ENCODE peak calls at places on chromosomes 1 and 21, in ten cellular contexts. F is naive thymus-derived CD8-positive, alpha-beta T cell; T is EL; D is WTC11; U is T-helper 9 cell; P is germinal center; G is SK-N-SH; L is kidney glomerular epithelial cell; I is amygdala; Z is glutamatergic neuron. O is an unnamed sample.

GRCh38 chr1:202023033-202023433 is 12.6 kb downstream of the ELF3 start:
- DNase-seq in P (no peak), I (no peak), G (no peak), T (no peak), Z (no peak), D (no peak), L (no peak), U (no peak), F (no peak), O (no peak)

GRCh38 chr1:181081399-181081798 is 7.1 kb upstream of the IER5 start:
- DNase-seq in D (no peak), P (no peak), U (no peak), Z (no peak), L (no peak), F (no peak), G (no peak), T (no peak), I (no peak), O (no peak)

GRCh38 chr1:193013005-193013404 is 46.2 kb downstream of the UCHL5 start:
- DNase-seq in P (no peak), D (no peak), I (no peak), Z (no peak), U (no peak), T (peak), F (no peak), L (no peak), G (no peak), O (no peak)

GRCh38 chr1:3251810-3252429 is 182.9 kb downstream of the PRDM16 start:
- DNase-seq in T (no peak), P (no peak), I (no peak), L (no peak), Z (no peak), U (no peak), D (no peak), G (no peak), F (no peak), O (no peak)

GRCh38 chr1:205355054-205355453 is 1.7 kb downstream of the KLHDC8A start:
- DNase-seq in U (no peak), I (no peak), Z (no peak), L (no peak), F (no peak), D (no peak), T (peak), G (no peak), P (no peak), O (no peak)

GRCh38 chr1:19310720-19311502 is 1.0 kb downstream of the AKR7A2 start:
- DNase-seq in Z (no peak), D (no peak), F (peak), L (no peak), T (peak), P (no peak), U (no peak), I (no peak), G (peak), O (no peak)

GRCh38 chr1:32274646-32275340 is 17.1 kb upstream of the HDAC1 start:
- DNase-seq in F (no peak), I (no peak), U (no peak), P (no peak), T (no peak), L (no peak), D (peak), Z (no peak), G (no peak), O (no peak)

GRCh38 chr1:204166237-204166636 is at the start of gene REN:
- DNase-seq in Z (no peak), T (no peak), U (no peak), F (no peak), D (no peak), P (no peak), G (no peak), I (no peak), L (no peak), O (no peak)

GRCh38 chr1:230077436-230078221 is 10.6 kb downstream of the GALNT2 start:
- DNase-seq in D (no peak), I (no peak), Z (no peak), U (no peak), F (no peak), P (no peak), T (peak), G (no peak), L (no peak), O (no peak)

GRCh38 chr1:8161546-8162110 is 135.5 kb upstream of the ERRFI1 start:
- DNase-seq in T (no peak), D (no peak), P (no peak), U (no peak), Z (no peak), I (no peak), G (no peak), F (no peak), L (no peak), O (no peak)

GRCh38 chr1:12456979-12457378 is 161.0 kb downstream of the DHRS3 start:
- DNase-seq in P (no peak), G (no peak), T (peak), U (no peak), I (no peak), Z (no peak), L (peak), D (no peak), F (no peak), O (no peak)

GRCh38 chr1:168958562-168959289 is 147.8 kb upstream of the ATP1B1 start:
- DNase-seq in P (no peak), T (no peak), G (no peak), D (no peak), U (no peak), I (no peak), Z (no peak), L (no peak), F (no peak), O (no peak)

GRCh38 chr1:51189421-51190073 is 46.5 kb upstream of the RNF11 start:
- DNase-seq in T (peak), P (peak), Z (no peak), G (peak), F (no peak), L (peak), U (peak), D (peak), I (no peak), O (no peak)

GRCh38 chr1:203600782-203601513 is 25.7 kb upstream of the ATP2B4 start:
- DNase-seq in T (no peak), Z (no peak), I (no peak), D (no peak), U (no peak), P (no peak), F (no peak), G (no peak), L (no peak), O (no peak)

GRCh38 chr1:213606252-213606820 is 381.4 kb upstream of the PROX1 start:
- DNase-seq in P (no peak), D (no peak), Z (no peak), F (no peak), G (no peak), T (no peak), U (no peak), I (no peak), L (no peak), O (no peak)

GRCh38 chr1:92957020-92957734 is 4.1 kb downstream of the DIPK1A start:
- DNase-seq in L (no peak), T (no peak), G (no peak), D (no peak), Z (no peak), U (no peak), P (no peak), F (no peak), I (no peak), O (no peak)

GRCh38 chr21:37829447-37829846 is 86.8 kb downstream of the KCNJ6 start:
- DNase-seq in G (no peak), U (no peak), I (no peak), F (no peak), P (no peak), D (no peak), T (peak), Z (no peak), L (peak), O (no peak)

GRCh38 chr1:214123061-214123784 is 135.4 kb downstream of the PROX1 start:
- DNase-seq in F (no peak), P (peak), L (peak), U (no peak), T (peak), Z (peak), G (peak), I (no peak), D (peak), O (no peak)

GRCh38 chr21:21973806-21974205 is 975.6 kb downstream of the NCAM2 start:
- DNase-seq in I (no peak), G (no peak), T (peak), D (peak), L (no peak), U (no peak), P (no peak), F (no peak), Z (no peak), O (no peak)

GRCh38 chr1:58047265-58047858 is 499.2 kb downstream of the OMA1 start:
- DNase-seq in G (peak), F (no peak), U (peak), L (no peak), I (no peak), D (peak), P (peak), T (peak), Z (peak), O (no peak)

GRCh38 chr1:156664046-156664948 is 12.9 kb downstream of the NES start:
- DNase-seq in G (no peak), D (no peak), I (no peak), P (no peak), U (no peak), F (no peak), L (no peak), Z (peak), T (peak), O (no peak)

GRCh38 chr21:29299906-29300546 is 1.3 kb downstream of the BACH1 start:
- DNase-seq in D (no peak), P (peak), U (no peak), G (peak), Z (no peak), I (no peak), F (peak), L (peak), T (peak), O (peak)

GRCh38 chr1:246155923-246156322 is 351.2 kb downstream of the SMYD3 start:
- DNase-seq in I (no peak), F (no peak), P (no peak), L (no peak), T (peak), G (no peak), U (no peak), D (no peak), Z (no peak), O (no peak)

GRCh38 chr1:232271991-232272589 is 357.8 kb downstream of the SIPA1L2 start:
- DNase-seq in U (no peak), P (no peak), T (peak), L (no peak), Z (peak), G (no peak), I (no peak), F (no peak), D (no peak), O (no peak)

GRCh38 chr1:23167353-23168078 is 1.1 kb downstream of the LUZP1 start:
- DNase-seq in F (no peak), U (peak), P (peak), Z (peak), I (no peak), T (peak), G (peak), D (peak), L (no peak), O (peak)

GRCh38 chr1:156592158-156592909 is 758 bp downstream of the NAXE start:
- DNase-seq in U (no peak), L (no peak), D (no peak), F (no peak), P (no peak), T (no peak), G (no peak), I (no peak), Z (no peak), O (no peak)

GRCh38 chr1:114833421-114833820 is 21.2 kb upstream of the SYCP1 start:
- DNase-seq in Z (no peak), U (no peak), D (no peak), L (no peak), F (no peak), I (no peak), G (no peak), P (no peak), T (peak), O (no peak)